ENCODE peak calls at places on chromosome 5, in eight cellular contexts. M is MCF 10A, I is endothelial cell, Q is breast epithelium, C is HCT116, B is choroid plexus epithelial cell, Y is GM12865, S is GM13977. G is an unnamed sample.

GRCh38 chr5:137565450-137565849 is 66.3 kb upstream of the SPOCK1 start:
- DNase-seq in M (no peak), I (no peak), Q (no peak), C (no peak), B (peak), Y (no peak), S (no peak), G (no peak)

GRCh38 chr5:139903805-139904565 is 108.4 kb downstream of the PSD2 start:
- DNase-seq in M (no peak), I (peak), Q (no peak), C (no peak), B (no peak), Y (peak), S (peak), G (peak)

GRCh38 chr5:140143521-140144258 is 18.0 kb downstream of the IGIP start:
- DNase-seq in M (no peak), I (no peak), Q (no peak), C (no peak), B (no peak), Y (no peak), S (no peak), G (no peak)

GRCh38 chr5:40679071-40679997 is at the start of gene PTGER4:
- DNase-seq in M (peak), I (peak), Q (peak), C (peak), B (peak), Y (peak), S (peak), G (peak)

GRCh38 chr5:126600631-126601511 is at the start of gene PHAX:
- DNase-seq in M (peak), I (peak), Q (peak), C (no peak), B (peak), Y (peak), S (peak), G (peak)

GRCh38 chr5:54234304-54234938 is 76.0 kb downstream of the ARL15 start:
- DNase-seq in M (peak), I (no peak), Q (no peak), C (no peak), B (peak), Y (peak), S (peak), G (no peak)

GRCh38 chr5:52893105-52893504 is 96.0 kb upstream of the ITGA2 start:
- DNase-seq in M (peak), I (no peak), Q (no peak), C (no peak), B (peak), Y (no peak), S (no peak), G (no peak)

GRCh38 chr5:54217826-54218503 is 92.4 kb downstream of the ARL15 start:
- DNase-seq in M (peak), I (peak), Q (no peak), C (peak), B (peak), Y (peak), S (peak), G (no peak)

GRCh38 chr5:89998505-89998904 is 411.1 kb downstream of the CETN3 start:
- DNase-seq in M (no peak), I (no peak), Q (no peak), C (no peak), B (no peak), Y (no peak), S (no peak), G (no peak)

GRCh38 chr5:113378960-113379541 is 55.7 kb downstream of the TSSK1B start:
- DNase-seq in M (peak), I (peak), Q (peak), C (peak), B (peak), Y (peak), S (peak), G (peak)

GRCh38 chr5:130520211-130520610 is 615.9 kb downstream of the CHSY3 start:
- DNase-seq in M (peak), I (no peak), Q (no peak), C (no peak), B (peak), Y (no peak), S (no peak), G (no peak)

GRCh38 chr5:79560774-79561524 is 47.0 kb upstream of the HOMER1 start:
- DNase-seq in M (no peak), I (no peak), Q (no peak), C (no peak), B (peak), Y (peak), S (peak), G (no peak)

GRCh38 chr5:37724395-37725125 is 115.3 kb downstream of the GDNF start:
- DNase-seq in M (no peak), I (no peak), Q (no peak), C (no peak), B (no peak), Y (no peak), S (no peak), G (no peak)

GRCh38 chr5:40945111-40945510 is 35.8 kb downstream of the C7 start:
- DNase-seq in M (no peak), I (no peak), Q (no peak), C (no peak), B (no peak), Y (no peak), S (no peak), G (no peak)

GRCh38 chr5:15968994-15969393 is 210.6 kb downstream of the MARCHF11 start:
- DNase-seq in M (no peak), I (no peak), Q (no peak), C (no peak), B (no peak), Y (no peak), S (no peak), G (no peak)

GRCh38 chr5:160064979-160065619 is 54.2 kb downstream of the PWWP2A start:
- DNase-seq in M (no peak), I (no peak), Q (peak), C (no peak), B (no peak), Y (no peak), S (no peak), G (no peak)

GRCh38 chr5:157933005-157933404 is 74.1 kb upstream of the CLINT1 start:
- DNase-seq in M (no peak), I (no peak), Q (no peak), C (no peak), B (no peak), Y (no peak), S (no peak), G (no peak)

GRCh38 chr5:5340206-5340729 is 82.2 kb upstream of the ICE1 start:
- DNase-seq in M (peak), I (peak), Q (peak), C (peak), B (peak), Y (no peak), S (no peak), G (peak)

GRCh38 chr5:176379881-176380280 is 8.5 kb downstream of the NOP16 start:
- DNase-seq in M (no peak), I (no peak), Q (no peak), C (no peak), B (no peak), Y (peak), S (peak), G (no peak)

GRCh38 chr5:82129723-82130285 is 148.3 kb downstream of the RPS23 start:
- DNase-seq in M (no peak), I (no peak), Q (no peak), C (no peak), B (no peak), Y (no peak), S (no peak), G (peak)

GRCh38 chr5:1633605-1634336 is 110.0 kb upstream of the LPCAT1 start:
- DNase-seq in M (peak), I (peak), Q (peak), C (peak), B (peak), Y (peak), S (peak), G (peak)

GRCh38 chr5:2507611-2508010 is 243.9 kb downstream of the IRX2 start:
- DNase-seq in M (peak), I (no peak), Q (no peak), C (no peak), B (no peak), Y (no peak), S (no peak), G (no peak)

GRCh38 chr5:75351058-75351926 is 14.3 kb downstream of the HMGCR start:
- DNase-seq in M (no peak), I (no peak), Q (no peak), C (no peak), B (no peak), Y (no peak), S (no peak), G (no peak)

GRCh38 chr5:33338336-33339110 is 102.2 kb upstream of the TARS1 start:
- DNase-seq in M (no peak), I (no peak), Q (no peak), C (no peak), B (no peak), Y (no peak), S (no peak), G (no peak)

GRCh38 chr5:94945656-94946055 is 327.2 kb downstream of the SLF1 start:
- DNase-seq in M (no peak), I (no peak), Q (no peak), C (no peak), B (no peak), Y (no peak), S (no peak), G (no peak)

GRCh38 chr5:39623291-39623865 is 198.6 kb upstream of the DAB2 start:
- DNase-seq in M (no peak), I (no peak), Q (no peak), C (no peak), B (no peak), Y (no peak), S (no peak), G (no peak)

GRCh38 chr5:149406203-149406978 is 27.3 kb upstream of the IL17B start:
- DNase-seq in M (no peak), I (no peak), Q (peak), C (no peak), B (peak), Y (no peak), S (no peak), G (no peak)
- TF ChIP-seq CTCF in M (no peak), I (no peak), Q (no peak), C (no peak), B (no peak), Y (no peak), S (no peak), G (no peak)

GRCh38 chr5:110590187-110590586 is 136.3 kb downstream of the TMEM232 start:
- DNase-seq in M (peak), I (no peak), Q (no peak), C (peak), B (peak), Y (peak), S (no peak), G (no peak)
- TF ChIP-seq CTCF in M (peak), I (peak), Q (no peak), C (peak), B (peak), Y (peak), S (peak), G (peak)

DNA sequence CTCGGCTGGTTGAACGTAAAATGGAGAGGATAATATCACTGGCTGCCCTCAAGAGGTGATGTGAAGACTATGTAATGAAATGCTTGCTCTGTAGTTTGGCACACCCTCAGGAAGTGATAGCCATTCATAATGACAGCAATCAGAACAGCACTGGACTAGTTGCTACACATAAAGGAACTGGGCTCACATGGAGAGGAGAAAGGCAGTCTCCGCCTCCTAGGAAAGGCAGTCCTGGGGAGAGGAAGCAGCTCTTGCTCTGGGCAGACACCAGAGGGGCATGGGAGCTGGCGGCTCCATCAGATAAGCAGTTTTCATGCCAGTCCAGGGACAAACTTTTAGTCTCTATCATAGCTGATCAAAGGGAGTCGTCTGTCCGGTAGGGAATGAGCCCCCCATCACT is 46.9 kb downstream of the ARHGEF37 start:
- DNase-seq in M (no peak), I (no peak), Q (no peak), C (no peak), B (peak), Y (no peak), S (no peak), G (no peak)
- TF ChIP-seq CTCF in M (no peak), I (no peak), Q (no peak), C (no peak), B (no peak), Y (no peak), S (no peak), G (no peak)

GRCh38 chr5:108278285-108279240 is 103.3 kb downstream of the FBXL17 start:
- DNase-seq in M (no peak), I (no peak), Q (no peak), C (no peak), B (no peak), Y (peak), S (no peak), G (no peak)
- TF ChIP-seq CTCF in M (no peak), I (no peak), Q (no peak), C (peak), B (no peak), Y (no peak), S (no peak), G (no peak)